ENCODE peak calls at places on chromosomes 12 and 14, in four cellular contexts. W, B, A and C are unnamed samples.

GRCh38 chr14:68182492-68182891 is 362.9 kb downstream of the RAD51B start:
- DNase-seq in B (no peak), A (no peak), W (no peak), C (no peak)

GRCh38 chr14:76666746-76667145 is 94.5 kb upstream of the VASH1 start:
- DNase-seq in W (no peak), A (no peak), B (no peak), C (no peak)

GRCh38 chr14:76502638-76503037 is 126.7 kb downstream of the ESRRB start:
- DNase-seq in A (no peak), B (no peak), W (no peak), C (no peak)

GRCh38 chr12:107165581-107165980 is 72.2 kb upstream of the CRY1 start:
- DNase-seq in A (no peak), W (no peak), B (no peak), C (no peak)

GRCh38 chr14:20657216-20658211 is 16.0 kb upstream of the OR6S1 start:
- DNase-seq in W (peak), B (peak), A (peak), C (peak)

GRCh38 chr12:89162704-89163261 is 189.5 kb downstream of the DUSP6 start:
- DNase-seq in A (no peak), W (no peak), B (no peak), C (no peak)

GRCh38 chr14:45716506-45716905 is 463.5 kb upstream of the MIS18BP1 start:
- DNase-seq in B (peak), A (peak), W (peak), C (no peak)

GRCh38 chr12:115444336-115444735 is 760.4 kb upstream of the TBX3 start:
- DNase-seq in B (no peak), W (no peak), A (no peak), C (no peak)

GRCh38 chr12:115528466-115528865 is 749.0 kb downstream of the MED13L start:
- DNase-seq in B (no peak), A (no peak), W (no peak), C (no peak)

GRCh38 chr12:10540776-10541205 is 35.1 kb downstream of the EIF2S3B start:
- DNase-seq in W (no peak), B (no peak), A (no peak), C (no peak)

GRCh38 chr12:12927211-12928079 is 24.5 kb downstream of the GPRC5D start:
- DNase-seq in B (peak), A (no peak), W (peak), C (no peak)

DNA sequence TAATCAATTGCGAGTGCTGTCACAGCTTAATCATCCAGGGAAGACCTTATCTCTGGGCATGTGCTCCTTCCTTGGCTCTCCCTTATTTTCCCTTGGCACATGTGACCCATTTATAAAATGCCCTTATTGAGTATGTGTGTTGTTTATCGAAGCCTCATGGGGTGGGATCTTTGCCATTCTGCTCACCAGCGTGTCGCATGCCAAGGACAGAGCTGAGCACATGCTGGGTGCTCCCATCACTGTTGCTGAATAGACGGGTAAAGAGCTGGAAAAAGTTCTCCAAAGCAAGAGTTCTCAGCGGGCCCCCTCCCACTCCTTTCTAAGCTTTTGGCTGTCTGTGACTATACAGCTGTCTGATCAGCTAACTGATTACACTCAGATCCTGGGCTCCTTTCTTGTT is 71.4 kb downstream of the TMEM132C start:
- DNase-seq in A (no peak), W (no peak), B (no peak), C (no peak)
- TF ChIP-seq ELF4 in A (no peak), W (no peak), B (no peak), C (no peak)

GRCh38 chr12:6084969-6085450 is 39.5 kb downstream of the VWF start:
- DNase-seq in A (no peak), W (no peak), B (no peak), C (no peak)
- TF ChIP-seq ELF4 in A (no peak), W (no peak), B (no peak), C (no peak)

GRCh38 chr12:51172515-51173431 is at the start of gene TFCP2:
- DNase-seq in B (peak), A (peak), W (peak), C (peak)
- TF ChIP-seq ELF4 in B (no peak), A (peak), W (peak), C (no peak)

GRCh38 chr12:72189266-72189665 is 82.9 kb upstream of the TRHDE start:
- DNase-seq in W (no peak), A (no peak), B (no peak), C (no peak)
- TF ChIP-seq ELF4 in W (no peak), A (no peak), B (no peak), C (no peak)

DNA sequence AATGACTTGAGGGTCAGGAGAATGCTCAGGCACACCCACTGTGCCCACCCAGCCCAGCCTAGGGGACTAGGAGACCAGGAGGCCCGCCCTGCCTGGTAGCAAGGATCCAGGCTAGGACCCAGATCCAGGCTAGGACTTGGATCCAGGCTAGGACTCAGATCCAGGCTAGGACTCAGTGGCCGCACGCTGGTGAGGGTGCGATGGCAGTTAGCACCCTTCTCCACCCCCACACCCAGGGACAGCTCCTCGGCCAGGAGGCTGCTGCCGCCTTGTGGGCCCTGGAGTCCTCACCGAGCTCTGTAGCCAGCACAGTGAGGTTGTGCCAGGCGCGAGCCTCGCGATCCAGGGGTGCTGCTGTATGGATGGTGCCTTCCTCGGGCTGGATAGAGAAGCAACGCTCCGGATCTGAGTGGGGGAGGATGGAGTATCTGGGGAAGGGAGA is 5.1 kb downstream of the CDH24 start:
- DNase-seq in A (no peak), B (peak), W (peak), C (peak)
- TF ChIP-seq ELF4 in A (no peak), B (no peak), W (no peak), C (no peak)

GRCh38 chr12:51019927-51020326 is 6.3 kb downstream of the SLC11A2 start:
- DNase-seq in A (no peak), B (no peak), W (no peak), C (no peak)
- TF ChIP-seq ELF4 in A (no peak), B (no peak), W (no peak), C (no peak)

DNA sequence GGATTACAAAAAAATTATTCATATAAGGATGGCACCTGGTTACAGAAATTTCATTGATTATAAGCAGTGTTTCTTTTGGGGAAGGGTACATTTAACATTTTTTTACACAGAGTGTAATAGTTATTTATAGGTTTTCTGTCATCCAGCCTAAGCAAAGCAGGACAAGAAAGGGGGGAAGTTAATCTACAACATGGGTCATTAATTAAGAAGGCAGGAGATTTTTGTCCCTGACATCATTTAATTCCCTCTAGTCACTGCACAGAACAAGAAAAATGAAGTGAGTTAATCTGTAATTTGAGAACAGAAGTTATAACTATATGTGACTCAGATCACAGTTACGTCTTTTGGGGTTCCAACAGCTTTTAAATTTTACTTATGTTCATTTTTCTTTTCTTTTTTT is 173.4 kb downstream of the PTPRO start:
- DNase-seq in B (no peak), W (no peak), A (no peak), C (no peak)
- TF ChIP-seq ELF4 in B (no peak), W (no peak), A (no peak), C (no peak)

GRCh38 chr12:46678441-46678840 is 147.4 kb downstream of the SLC38A4 start:
- DNase-seq in W (no peak), B (no peak), A (no peak), C (no peak)

GRCh38 chr12:46675736-46676135 is 150.1 kb downstream of the SLC38A4 start:
- DNase-seq in B (peak), W (peak), A (peak), C (peak)

GRCh38 chr12:46677749-46678148 is 148.0 kb downstream of the SLC38A4 start:
- DNase-seq in B (peak), W (peak), A (no peak), C (no peak)

GRCh38 chr12:46676396-46676795 is 149.4 kb downstream of the SLC38A4 start:
- DNase-seq in B (no peak), A (no peak), W (no peak), C (no peak)

GRCh38 chr12:46676797-46677520 is 148.8 kb downstream of the SLC38A4 start:
- DNase-seq in B (no peak), W (no peak), A (no peak), C (no peak)
- TF ChIP-seq ELF4 in B (no peak), W (no peak), A (no peak), C (no peak)

DNA sequence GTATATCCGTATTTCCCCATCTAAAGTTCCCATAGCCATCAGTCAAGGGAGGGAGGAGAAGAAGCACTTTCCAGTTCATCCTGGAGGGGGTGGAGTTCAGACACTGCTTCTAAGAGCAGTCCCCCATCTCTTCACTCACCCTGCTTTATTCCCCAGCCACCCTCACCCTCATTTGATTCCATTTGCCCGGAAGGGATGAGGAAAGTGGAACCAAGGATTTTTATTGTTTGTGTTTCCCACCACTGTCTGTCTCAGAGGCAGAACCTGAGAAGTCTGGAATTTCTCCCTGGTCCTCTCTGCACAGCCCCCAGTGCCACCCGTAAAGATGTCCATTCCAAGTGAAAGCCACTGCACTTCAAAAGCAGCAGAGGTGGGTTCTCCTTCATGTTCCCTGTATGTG is 134.2 kb upstream of the HIF1A start:
- DNase-seq in B (peak), W (peak), A (no peak), C (no peak)
- TF ChIP-seq ELF4 in B (no peak), W (no peak), A (no peak), C (no peak)